ENCODE peak calls at places on chromosomes 2 and 18, in nine cellular contexts. I is NCI-H1436; J is stimulated activated CD4-positive, alpha-beta T cell treated with anti-CD3 and anti-CD28 coated beads, Interleukin-2, amount 100 ng/mL, for 48 hours; Y is nucleus accumbens; O is RWPE1; M is NCI-H82; Q is bronchial epithelial cell; Z is frontal cortex; B is A549. U is an unnamed sample.

GRCh38 chr2:33678447-33678846 is 79.3 kb upstream of the FAM98A start:
- DNase-seq in Z (no peak), B (no peak), M (no peak), J (no peak), Q (no peak), Y (no peak), O (no peak), I (no peak), U (no peak)

GRCh38 chr2:119702203-119702917 is 23.4 kb downstream of the TMEM177 start:
- DNase-seq in M (no peak), I (no peak), O (no peak), J (no peak), Q (no peak), Z (no peak), B (no peak), Y (no peak), U (no peak)

GRCh38 chr2:46509804-46510203 is 30.4 kb downstream of the TMEM247 start:
- DNase-seq in I (no peak), Z (no peak), Q (no peak), M (no peak), Y (no peak), J (no peak), B (no peak), O (no peak), U (no peak)

GRCh38 chr2:20650412-20650879 is 452 bp downstream of the HS1BP3 start:
- DNase-seq in O (peak), Q (peak), J (no peak), B (peak), I (peak), Z (no peak), Y (peak), M (peak), U (no peak)

GRCh38 chr2:1078326-1078885 is 127.8 kb downstream of the SNTG2 start:
- DNase-seq in Z (no peak), I (no peak), Q (no peak), B (no peak), M (no peak), J (no peak), Y (no peak), O (no peak), U (no peak)

GRCh38 chr18:14947482-14948162 is 199.7 kb downstream of the ANKRD30B start:
- DNase-seq in B (no peak), M (no peak), J (no peak), Y (no peak), Z (no peak), O (no peak), Q (no peak), I (no peak), U (no peak)

GRCh38 chr2:11155326-11156059 is at the start of gene SLC66A3:
- DNase-seq in Q (peak), B (peak), Y (no peak), I (peak), O (no peak), M (peak), Z (no peak), J (no peak), U (peak)

GRCh38 chr2:222424281-222424728 is at the start of gene SGPP2:
- DNase-seq in Q (no peak), Y (peak), B (no peak), Z (peak), J (no peak), O (peak), M (no peak), I (peak), U (peak)

GRCh38 chr2:146597291-146597690 is 1247.5 kb upstream of the ACVR2A start:
- DNase-seq in Y (no peak), J (no peak), I (no peak), Z (no peak), O (peak), B (no peak), M (no peak), Q (peak), U (no peak)

GRCh38 chr2:46296216-46296839 is 879 bp upstream of the EPAS1 start:
- DNase-seq in Y (no peak), O (peak), Q (no peak), J (no peak), M (peak), B (peak), Z (peak), I (no peak), U (peak)

GRCh38 chr2:96111823-96112500 is 4.4 kb downstream of the ADRA2B start:
- DNase-seq in B (no peak), M (no peak), J (no peak), Z (no peak), O (no peak), Q (peak), I (no peak), Y (no peak), U (peak)

GRCh38 chr2:229610871-229611270 is 103.5 kb downstream of the DNER start:
- DNase-seq in Y (no peak), B (no peak), Z (no peak), I (no peak), Q (peak), J (no peak), M (no peak), O (no peak), U (no peak)

GRCh38 chr2:23390152-23390551 is 5.2 kb downstream of the KLHL29 start:
- DNase-seq in Y (no peak), I (no peak), Q (peak), O (no peak), J (no peak), B (no peak), M (no peak), Z (no peak), U (no peak)

GRCh38 chr18:48761582-48761981 is 189.2 kb downstream of the SMAD7 start:
- DNase-seq in I (no peak), B (no peak), M (no peak), J (no peak), O (no peak), Y (no peak), Z (no peak), Q (no peak), U (no peak)

GRCh38 chr2:58131191-58132011 is 84.8 kb downstream of the VRK2 start:
- DNase-seq in J (no peak), I (no peak), B (no peak), O (no peak), Y (no peak), M (peak), Q (peak), Z (peak), U (no peak)

U was measured in 8988T.